ENCODE peak calls at places on chromosome 21, in six cellular contexts. S, I, J, Y, B and R are unnamed samples.

GRCh38 chr21:42646076-42646825 is 7.2 kb upstream of the PDE9A start:
- DNase-seq in Y (no peak), B (no peak), I (no peak), J (no peak), S (no peak), R (no peak)

GRCh38 chr21:33762798-33763572 is 120.7 kb downstream of the ITSN1 start:
- DNase-seq in Y (no peak), S (no peak), I (no peak), B (no peak), J (no peak), R (no peak)

GRCh38 chr21:43034098-43034497 is 41.5 kb downstream of the CBS start:
- DNase-seq in Y (no peak), B (no peak), J (no peak), I (no peak), S (no peak), R (no peak)

GRCh38 chr21:45470087-45470515 is 65.1 kb downstream of the COL18A1 start:
- DNase-seq in Y (no peak), J (no peak), S (no peak), B (no peak), I (no peak), R (no peak)

GRCh38 chr21:37845535-37845934 is 70.7 kb downstream of the KCNJ6 start:
- DNase-seq in B (no peak), S (no peak), I (no peak), Y (no peak), J (no peak), R (no peak)

GRCh38 chr21:16633851-16634521 is 878.9 kb upstream of the CXADR start:
- DNase-seq in J (no peak), Y (no peak), B (no peak), I (peak; percentile 61), S (no peak), R (no peak)

GRCh38 chr21:42360317-42360716 is 6.0 kb downstream of the TFF1 start:
- DNase-seq in J (no peak), Y (no peak), S (no peak), B (peak; percentile 28), I (no peak), R (no peak)

GRCh38 chr21:35616090-35616489 is 444.2 kb downstream of the SETD4 start:
- DNase-seq in B (no peak), Y (no peak), S (no peak), I (no peak), J (no peak), R (no peak)

GRCh38 chr21:35084869-35085268 is 35.8 kb upstream of the RUNX1 start:
- DNase-seq in I (no peak), Y (no peak), B (no peak), S (peak; percentile 81), J (no peak), R (no peak)